ENCODE peak calls at places on chromosomes 13 and 19, in four cellular contexts. X is ovary, K is epithelial cell of esophagus, T is retina. Y is an unnamed sample.

GRCh38 chr19:17764348-17764747 is 13.1 kb downstream of the FCHO1 start:
- DNase-seq in T (no peak), K (no peak), X (no peak), Y (no peak)

GRCh38 chr13:30415430-30416030 is 6.8 kb upstream of the UBE2L5 start:
- DNase-seq in T (no peak), X (no peak), K (no peak), Y (no peak)

GRCh38 chr19:30312582-30313352 is 59.4 kb upstream of the ZNF536 start:
- DNase-seq in K (no peak), T (no peak), X (no peak), Y (no peak)

GRCh38 chr19:48754950-48755645 is at the start of gene FGF21:
- DNase-seq in K (no peak), X (no peak), T (no peak), Y (no peak)

GRCh38 chr13:45325806-45326205 is 15.2 kb downstream of the TPT1 start:
- DNase-seq in X (no peak), K (peak), T (no peak), Y (peak)

GRCh38 chr13:112871742-112872141 is 97.3 kb upstream of the MCF2L start:
- DNase-seq in K (no peak), X (no peak), T (no peak), Y (no peak)

GRCh38 chr19:54551950-54552912 is 21.4 kb upstream of the LILRA2 start:
- DNase-seq in T (no peak), K (no peak), X (no peak), Y (peak)

GRCh38 chr13:72849571-72849970 is 67.6 kb downstream of the PIBF1 start:
- DNase-seq in K (no peak), T (no peak), X (no peak), Y (no peak)

GRCh38 chr19:47613165-47614146 is 4.5 kb downstream of the BICRA start:
- DNase-seq in X (no peak), T (peak), K (no peak), Y (peak)

GRCh38 chr19:17679526-17680234 is 8.5 kb downstream of the UNC13A start:
- DNase-seq in T (no peak), K (no peak), X (no peak), Y (no peak)

GRCh38 chr19:5358173-5358800 is 17.7 kb upstream of the PTPRS start:
- DNase-seq in X (no peak), T (no peak), K (no peak), Y (no peak)

Y was measured in adrenal gland.